ENCODE peak calls at places on chromosomes 3 and 15, in six cellular contexts. One of them, this sample, is unnamed. For H3K9me3, the result is how much of the 10 kb centered on the place peaks cover.

GRCh38 chr3:174046311-174046710 is 648.8 kb downstream of the NLGN1 start:
- DNase-seq in fibroblast of lung: no peak
- DNase-seq in IMR-90: no peak
- DNase-seq in H9: no peak
- DNase-seq in astrocyte: no peak
- DNase-seq in GM23248: no peak
- DNase-seq in this sample: no peak

GRCh38 chr3:71244153-71245051 is 339.1 kb downstream of the FOXP1 start:
- DNase-seq in fibroblast of lung: peak
- DNase-seq in IMR-90: peak
- DNase-seq in H9: no peak
- DNase-seq in astrocyte: no peak
- DNase-seq in GM23248: peak
- DNase-seq in this sample: peak

GRCh38 chr3:152969557-152970300 is 134.8 kb downstream of the P2RY1 start:
- DNase-seq in fibroblast of lung: peak
- DNase-seq in IMR-90: no peak
- DNase-seq in H9: no peak
- DNase-seq in astrocyte: no peak
- DNase-seq in GM23248: peak
- DNase-seq in this sample: peak

GRCh38 chr15:36254446-36254845 is 325.0 kb upstream of the CDIN1 start:
- DNase-seq in fibroblast of lung: no peak
- DNase-seq in IMR-90: no peak
- DNase-seq in H9: no peak
- DNase-seq in astrocyte: no peak
- DNase-seq in GM23248: no peak
- DNase-seq in this sample: no peak

GRCh38 chr3:72323794-72324193 is 524.5 kb downstream of the SHQ1 start:
- DNase-seq in fibroblast of lung: no peak
- DNase-seq in IMR-90: no peak
- DNase-seq in H9: no peak
- DNase-seq in astrocyte: no peak
- DNase-seq in GM23248: no peak
- DNase-seq in this sample: no peak

GRCh38 chr3:123483146-123483545 is 34.3 kb upstream of the ADCY5 start:
- DNase-seq in fibroblast of lung: no peak
- DNase-seq in IMR-90: no peak
- DNase-seq in H9: no peak
- DNase-seq in astrocyte: no peak
- DNase-seq in GM23248: no peak
- DNase-seq in this sample: no peak

GRCh38 chr15:55907797-55908196 is 85.6 kb downstream of the NEDD4 start:
- DNase-seq in fibroblast of lung: peak
- DNase-seq in IMR-90: peak
- DNase-seq in H9: no peak
- DNase-seq in astrocyte: peak
- DNase-seq in GM23248: peak
- DNase-seq in this sample: peak

GRCh38 chr3:102179321-102180290 is 255.2 kb upstream of the ZPLD1 start:
- DNase-seq in fibroblast of lung: peak
- DNase-seq in IMR-90: peak
- DNase-seq in H9: no peak
- DNase-seq in astrocyte: peak
- DNase-seq in GM23248: peak
- DNase-seq in this sample: peak

GRCh38 chr15:90667063-90667754 is 49.9 kb upstream of the BLM start:
- DNase-seq in fibroblast of lung: no peak
- DNase-seq in IMR-90: no peak
- DNase-seq in H9: no peak
- DNase-seq in astrocyte: no peak
- DNase-seq in GM23248: peak
- DNase-seq in this sample: peak

GRCh38 chr3:133820129-133820528 is 14.5 kb downstream of the SRPRB start:
- DNase-seq in fibroblast of lung: no peak
- DNase-seq in IMR-90: no peak
- DNase-seq in H9: no peak
- DNase-seq in astrocyte: no peak
- DNase-seq in GM23248: no peak
- DNase-seq in this sample: no peak
- H3K9ac ChIP-seq in fibroblast of lung: no peak
- H3K9ac ChIP-seq in IMR-90: no peak
- H3K9ac ChIP-seq in H9: no peak
- H3K9ac ChIP-seq in astrocyte: no peak
- H3K9ac ChIP-seq in GM23248: no peak
- H3K9ac ChIP-seq in this sample: no peak

DNA sequence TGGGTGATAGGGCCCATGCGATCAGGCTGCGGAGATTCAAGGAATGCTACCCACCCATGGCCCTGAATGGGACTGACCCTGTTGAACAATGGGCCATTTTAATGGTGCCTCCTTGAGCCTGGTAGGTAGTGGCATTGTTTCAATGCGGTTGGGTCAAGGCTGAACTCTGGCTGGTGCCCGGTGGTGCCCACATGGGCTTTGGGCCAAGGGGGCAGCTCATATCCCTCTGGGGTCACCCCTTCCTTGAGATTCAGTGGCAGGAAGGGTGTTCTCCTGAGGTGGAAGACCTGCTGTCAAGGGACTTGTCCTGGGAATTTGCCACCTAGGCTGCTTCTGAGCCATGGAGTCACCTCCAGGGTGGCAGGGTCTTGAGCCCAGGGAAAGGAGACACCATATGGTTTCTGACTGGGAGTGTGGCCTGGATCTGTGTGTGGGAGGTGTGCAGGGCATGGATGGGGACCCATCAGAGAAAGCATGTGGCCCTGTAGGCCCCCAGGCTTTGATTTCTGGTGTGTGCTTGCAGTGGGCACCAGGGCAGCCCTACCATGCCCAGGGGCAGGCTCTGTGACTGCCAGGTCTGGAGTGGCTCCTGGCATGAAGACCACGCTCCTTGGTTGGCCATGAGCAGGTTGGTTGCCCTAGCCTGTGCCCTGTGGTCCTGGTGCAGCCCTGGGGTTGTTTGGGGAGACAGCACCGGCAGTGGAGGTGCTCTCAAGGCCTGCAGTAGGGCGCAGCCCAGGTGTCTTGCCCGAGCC is 199.9 kb downstream of the UBE3A start:
- DNase-seq in fibroblast of lung: no peak
- DNase-seq in IMR-90: no peak
- DNase-seq in H9: no peak
- DNase-seq in astrocyte: no peak
- DNase-seq in GM23248: no peak
- DNase-seq in this sample: no peak
- H3K9me3 ChIP-seq in fibroblast of lung: under half
- H3K9me3 ChIP-seq in IMR-90: half or more
- H3K9me3 ChIP-seq in H9: half or more
- H3K9me3 ChIP-seq in astrocyte: under half
- H3K9me3 ChIP-seq in GM23248: under half
- H3K9me3 ChIP-seq in this sample: under half

DNA sequence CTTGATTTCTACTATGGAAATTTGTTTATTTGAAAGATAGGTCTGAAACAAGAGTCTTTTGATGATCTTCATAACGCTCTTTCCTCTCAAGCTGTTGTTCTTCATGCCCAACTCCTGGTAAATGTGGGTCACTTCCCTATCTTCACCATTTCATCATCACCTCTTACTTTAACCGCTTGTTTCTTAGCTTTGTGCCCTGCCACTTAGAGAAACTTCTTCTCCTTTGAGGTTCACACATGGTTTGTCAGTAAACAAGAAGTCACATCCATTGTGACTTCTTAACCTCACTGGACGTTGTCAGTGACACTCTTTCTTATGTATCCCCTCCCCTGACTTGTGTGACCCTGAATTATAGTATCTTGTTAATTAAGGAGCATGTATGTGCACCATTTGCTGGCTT is 16.9 kb upstream of the P2RY13 start:
- DNase-seq in fibroblast of lung: no peak
- DNase-seq in IMR-90: no peak
- DNase-seq in H9: no peak
- DNase-seq in astrocyte: no peak
- DNase-seq in GM23248: no peak
- DNase-seq in this sample: no peak
- H3K9ac ChIP-seq in fibroblast of lung: no peak
- H3K9ac ChIP-seq in IMR-90: no peak
- H3K9ac ChIP-seq in H9: no peak
- H3K9ac ChIP-seq in astrocyte: no peak
- H3K9ac ChIP-seq in GM23248: peak
- H3K9ac ChIP-seq in this sample: peak

GRCh38 chr3:36677331-36678007 is 86.9 kb downstream of the DCLK3 start:
- DNase-seq in fibroblast of lung: peak
- DNase-seq in IMR-90: peak
- DNase-seq in H9: no peak
- DNase-seq in astrocyte: peak
- DNase-seq in GM23248: peak
- DNase-seq in this sample: peak
- H3K9me3 ChIP-seq in fibroblast of lung: under half
- H3K9me3 ChIP-seq in IMR-90: under half
- H3K9me3 ChIP-seq in H9: under half
- H3K9me3 ChIP-seq in astrocyte: under half
- H3K9me3 ChIP-seq in GM23248: under half
- H3K9me3 ChIP-seq in this sample: under half

GRCh38 chr3:114519415-114519814 is 225.6 kb downstream of the TIGIT start:
- DNase-seq in fibroblast of lung: peak
- DNase-seq in IMR-90: peak
- DNase-seq in H9: peak
- DNase-seq in astrocyte: peak
- DNase-seq in GM23248: peak
- DNase-seq in this sample: peak

DNA sequence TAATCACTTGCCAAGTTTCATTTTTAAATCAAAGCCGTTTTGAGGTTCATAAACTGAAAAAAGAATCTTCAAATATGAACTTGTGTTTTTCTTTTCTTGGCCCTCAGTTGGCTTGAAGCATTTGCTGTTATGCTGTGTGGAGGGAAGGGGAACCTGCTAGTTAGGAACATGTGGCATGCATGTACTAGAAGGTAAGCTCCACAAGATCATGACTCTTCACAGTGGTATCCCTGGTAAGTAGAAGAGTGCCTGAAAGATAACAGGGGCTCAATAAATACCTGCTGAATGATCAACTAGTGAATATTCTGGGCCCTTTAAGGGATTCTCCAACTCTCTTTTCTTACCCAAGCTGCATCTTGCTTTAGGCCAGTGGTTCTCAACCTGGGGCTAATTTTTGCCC is 224.6 kb downstream of the TIGIT start:
- DNase-seq in fibroblast of lung: no peak
- DNase-seq in IMR-90: no peak
- DNase-seq in H9: no peak
- DNase-seq in astrocyte: no peak
- DNase-seq in GM23248: no peak
- DNase-seq in this sample: peak
- H3K9ac ChIP-seq in fibroblast of lung: no peak
- H3K9ac ChIP-seq in IMR-90: no peak
- H3K9ac ChIP-seq in H9: no peak
- H3K9ac ChIP-seq in astrocyte: no peak
- H3K9ac ChIP-seq in GM23248: no peak
- H3K9ac ChIP-seq in this sample: no peak

GRCh38 chr15:25179673-25180511 is 225.1 kb downstream of the SNRPN start:
- DNase-seq in fibroblast of lung: no peak
- DNase-seq in IMR-90: no peak
- DNase-seq in H9: peak
- DNase-seq in astrocyte: no peak
- DNase-seq in GM23248: no peak
- DNase-seq in this sample: no peak
- H3K9me3 ChIP-seq in fibroblast of lung: under half
- H3K9me3 ChIP-seq in IMR-90: half or more
- H3K9me3 ChIP-seq in H9: half or more
- H3K9me3 ChIP-seq in astrocyte: under half
- H3K9me3 ChIP-seq in GM23248: under half
- H3K9me3 ChIP-seq in this sample: under half

This sample was measured in adipocyte.